ENCODE peak calls at places on chromosomes 7 and 10, in four cellular contexts. Y is mesenchymal stem cell, R is neuronal stem cell, H is H9. V is an unnamed sample.

GRCh38 chr7:38428040-38428439 is 154.6 kb upstream of the TARP start:
- DNase-seq in H (no peak), R (no peak), Y (no peak), V (no peak)

GRCh38 chr7:44750921-44751571 is 2.4 kb downstream of the ZMIZ2 start:
- DNase-seq in R (no peak), Y (peak; percentile 81), H (no peak), V (no peak)

GRCh38 chr10:131824371-131825149 is 76.2 kb upstream of the PPP2R2D start:
- DNase-seq in R (no peak), H (peak; percentile 58), Y (no peak), V (peak; percentile 51)

GRCh38 chr7:47709051-47709450 is 127.1 kb upstream of the TNS3 start:
- DNase-seq in Y (no peak), H (no peak), R (no peak), V (no peak)

GRCh38 chr10:70650104-70650503 is 22.2 kb upstream of the ADAMTS14 start:
- DNase-seq in Y (no peak), R (no peak), H (no peak), V (no peak)

GRCh38 chr10:118615888-118616287 is 20.4 kb upstream of the PRLHR start:
- DNase-seq in H (no peak), Y (no peak), R (no peak), V (no peak)

GRCh38 chr7:20786779-20787651 is at the start of gene SP8:
- DNase-seq in Y (peak; percentile 17), H (peak; percentile 84), R (peak; percentile 93), V (peak; percentile 93)

GRCh38 chr7:75823198-75823910 is 9.7 kb upstream of the CCL24 start:
- DNase-seq in Y (no peak), H (no peak), R (no peak), V (no peak)

GRCh38 chr10:51960494-51960895 is 261.1 kb upstream of the CSTF2T start:
- DNase-seq in H (no peak), Y (peak; percentile 61), R (peak; percentile 32), V (peak; percentile 51)

GRCh38 chr7:42902361-42902760 is 9.5 kb downstream of the C7orf25 start:
- DNase-seq in Y (no peak), H (no peak), R (no peak), V (no peak)

GRCh38 chr7:55160539-55160938 is 141.7 kb downstream of the EGFR start:
- DNase-seq in Y (peak; percentile 74), H (no peak), R (no peak), V (no peak)

GRCh38 chr10:68403701-68404100 is 3.4 kb downstream of the RUFY2 start:
- DNase-seq in R (no peak), Y (no peak), H (no peak), V (no peak)

GRCh38 chr7:143240323-143241168 is 18.7 kb downstream of the TAS2R40 start:
- DNase-seq in H (peak; percentile 64), R (peak; percentile 63), Y (peak; percentile 82), V (peak; percentile 85)

GRCh38 chr10:8705415-8705814 is 650.9 kb downstream of the GATA3 start:
- DNase-seq in R (no peak), H (no peak), Y (no peak), V (no peak)

GRCh38 chr7:94300176-94300835 is 94.4 kb upstream of the COL1A2 start:
- DNase-seq in R (no peak), Y (peak; percentile 13), H (no peak), V (no peak)

GRCh38 chr7:13821152-13821787 is 168.2 kb downstream of the ETV1 start:
- DNase-seq in Y (no peak), R (no peak), H (no peak), V (no peak)

GRCh38 chr10:76942556-76943416 is 694.8 kb downstream of the KCNMA1 start:
- DNase-seq in Y (peak; percentile 2), H (no peak), R (no peak), V (peak; percentile 7)

GRCh38 chr7:27185708-27186449 is 847 bp upstream of the HOXA11 start:
- DNase-seq in H (peak; percentile 35), R (no peak), Y (peak; percentile 9), V (no peak)

GRCh38 chr10:60123172-60123571 is 216.8 kb upstream of the CCDC6 start:
- DNase-seq in R (no peak), H (no peak), Y (peak; percentile 71), V (no peak)

GRCh38 chr10:67976292-67977245 is 92.1 kb downstream of the SIRT1 start:
- DNase-seq in Y (no peak), H (peak; percentile 33), R (no peak), V (no peak)

GRCh38 chr10:30967654-30968421 is 63.8 kb downstream of the ZNF438 start:
- DNase-seq in Y (no peak), R (no peak), H (no peak), V (no peak)

GRCh38 chr10:115417585-115418265 is 324.6 kb downstream of the ATRNL1 start:
- DNase-seq in Y (peak; percentile 70), H (peak; percentile 77), R (peak; percentile 9), V (peak; percentile 88)

GRCh38 chr7:23183279-23184012 is 1.6 kb downstream of the NUP42 start:
- DNase-seq in H (no peak), Y (no peak), R (no peak), V (no peak)

GRCh38 chr7:2735744-2736143 is 47.7 kb downstream of the AMZ1 start:
- DNase-seq in R (no peak), Y (no peak), H (no peak), V (no peak)

GRCh38 chr7:50564171-50564570 is 1.0 kb downstream of the DDC start:
- DNase-seq in H (no peak), Y (no peak), R (no peak), V (no peak)

GRCh38 chr10:31612082-31612481 is 293.1 kb downstream of the ZEB1 start:
- DNase-seq in Y (no peak), H (no peak), R (no peak), V (no peak)

GRCh38 chr7:47441796-47442744 is 139.8 kb downstream of the TNS3 start:
- DNase-seq in H (no peak), R (no peak), Y (peak; percentile 85), V (no peak)

GRCh38 chr10:3811331-3811870 is 26.4 kb upstream of the KLF6 start:
- DNase-seq in Y (peak; percentile 83), R (no peak), H (no peak), V (no peak)

GRCh38 chr10:77844713-77845454 is 81.7 kb downstream of the DLG5 start:
- DNase-seq in Y (peak; percentile 83), H (peak; percentile 54), R (no peak), V (peak; percentile 88)

GRCh38 chr10:101287922-101288638 is 58.8 kb upstream of the LBX1 start:
- DNase-seq in H (peak; percentile 86), R (no peak), Y (peak; percentile 43), V (peak; percentile 91)

GRCh38 chr7:55157347-55158105 is 138.7 kb downstream of the EGFR start:
- DNase-seq in Y (no peak), R (no peak), H (no peak), V (no peak)

DNA sequence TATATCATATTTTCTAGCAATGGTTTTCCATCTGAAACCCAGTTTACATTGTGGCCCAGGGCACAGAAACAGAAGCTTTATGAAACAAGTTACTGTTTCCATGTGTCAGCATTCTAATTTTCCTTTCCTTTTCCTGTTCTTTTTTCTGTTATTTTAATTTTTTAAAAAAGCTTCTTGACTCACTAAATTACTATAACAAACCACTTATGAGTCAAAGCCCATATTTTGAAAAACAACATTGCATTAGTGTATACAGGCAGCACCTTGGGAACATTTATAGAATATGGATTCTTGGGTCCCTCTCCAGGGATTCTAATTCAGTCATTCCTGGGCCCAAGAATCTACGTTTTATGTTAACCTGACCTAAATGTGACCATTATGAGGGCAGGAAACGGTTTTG is 310.9 kb downstream of the RNLS start:
- DNase-seq in Y (no peak), R (no peak), H (no peak), V (no peak)
- H2BK15ac ChIP-seq in Y (no peak overlapping the region), R (no peak overlapping the region), H (no peak overlapping the region), V (no peak overlapping the region)

GRCh38 chr10:6133331-6134098 is 44.7 kb downstream of the RBM17 start:
- DNase-seq in R (no peak), Y (no peak), H (no peak), V (no peak)

GRCh38 chr10:6124666-6125065 is 35.8 kb downstream of the RBM17 start:
- DNase-seq in Y (no peak), R (no peak), H (no peak), V (no peak)

GRCh38 chr10:6128087-6128486 is 39.3 kb downstream of the RBM17 start:
- DNase-seq in R (no peak), Y (no peak), H (no peak), V (no peak)

GRCh38 chr10:6130851-6131470 is 42.1 kb downstream of the RBM17 start:
- DNase-seq in R (no peak), Y (no peak), H (no peak), V (no peak)

GRCh38 chr10:6128591-6129383 is 40.0 kb downstream of the RBM17 start:
- DNase-seq in H (no peak), Y (peak; percentile 65), R (no peak), V (peak; percentile 50)
- H2BK15ac ChIP-seq in H (no peak overlapping the region), Y (no peak overlapping the region), R (no peak overlapping the region), V (no peak overlapping the region)

GRCh38 chr10:13872411-13872810 is 285.6 kb downstream of the PRPF18 start:
- DNase-seq in Y (no peak), H (no peak), R (no peak), V (no peak)

GRCh38 chr10:13873201-13873600 is 286.4 kb downstream of the PRPF18 start:
- DNase-seq in R (no peak), Y (no peak), H (no peak), V (no peak)

GRCh38 chr10:13871698-13872280 is 285.0 kb downstream of the PRPF18 start:
- DNase-seq in R (no peak), Y (no peak), H (no peak), V (no peak)

GRCh38 chr10:13869295-13869664 is 282.5 kb downstream of the PRPF18 start:
- DNase-seq in Y (no peak), H (no peak), R (no peak), V (no peak)

GRCh38 chr10:13871087-13871486 is 284.3 kb downstream of the PRPF18 start:
- DNase-seq in R (no peak), Y (no peak), H (no peak), V (no peak)
- H2BK15ac ChIP-seq in R (no peak overlapping the region), Y (no peak overlapping the region), H (no peak overlapping the region), V (no peak overlapping the region)

GRCh38 chr10:72639441-72639873 is 13.6 kb upstream of the MICU1 start:
- DNase-seq in Y (no peak), R (no peak), H (no peak), V (no peak)

GRCh38 chr10:72642318-72642717 is 16.4 kb upstream of the MICU1 start:
- DNase-seq in R (no peak), H (no peak), Y (no peak), V (no peak)

GRCh38 chr10:72638586-72639440 is 12.9 kb upstream of the MICU1 start:
- DNase-seq in H (no peak), R (no peak), Y (no peak), V (no peak)

DNA sequence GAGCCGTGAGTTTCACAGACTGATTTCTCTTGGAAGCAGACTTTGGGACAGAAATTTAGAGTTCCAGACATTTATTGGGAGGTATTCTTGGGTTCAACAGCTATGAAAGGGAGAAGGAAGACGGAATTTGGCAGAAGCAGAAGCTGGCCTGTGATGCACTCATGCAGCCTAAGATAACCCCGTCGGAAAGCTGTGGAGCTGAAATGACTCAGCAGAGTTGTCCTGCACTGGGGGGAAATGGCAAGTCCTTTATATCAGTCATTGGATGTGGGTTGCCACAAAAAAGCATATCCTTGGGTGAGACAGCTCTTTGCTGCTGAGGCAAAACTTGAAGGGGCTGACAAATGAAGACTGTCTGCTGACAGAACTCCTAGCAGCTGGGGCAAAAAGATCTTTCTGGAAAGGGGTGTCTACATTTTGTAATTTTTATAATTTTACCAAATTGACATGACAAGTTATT is 11.5 kb upstream of the MICU1 start:
- DNase-seq in H (no peak), Y (peak; percentile 42), R (no peak), V (peak; percentile 46)
- H2BK15ac ChIP-seq in H (no peak overlapping the region), Y (no peak overlapping the region), R (no peak overlapping the region), V (no peak overlapping the region)